ENCODE peak calls at places on chromosomes 7 and 10, in six cellular contexts. Q, J, G, O, E and B are unnamed samples.

GRCh38 chr10:6173203-6173602 is 29.5 kb upstream of the PFKFB3 start:
- DNase-seq in Q (peak), J (peak), G (peak), O (no peak), E (no peak), B (no peak)

GRCh38 chr10:71770255-71770654 is 3.1 kb downstream of the VSIR start:
- DNase-seq in Q (no peak), J (no peak), G (no peak), O (no peak), E (peak), B (peak)

GRCh38 chr10:94076325-94076841 is 82.7 kb downstream of the PLCE1 start:
- DNase-seq in Q (no peak), J (no peak), G (no peak), O (no peak), E (no peak), B (no peak)

GRCh38 chr10:104329754-104330153 is 8.5 kb downstream of the ITPRIP start:
- DNase-seq in Q (no peak), J (no peak), G (no peak), O (no peak), E (no peak), B (peak)

GRCh38 chr7:155568335-155568660 is 21.9 kb upstream of the CNPY1 start:
- DNase-seq in Q (no peak), J (no peak), G (no peak), O (no peak), E (no peak), B (no peak)

GRCh38 chr10:67837519-67838314 is at the start of gene DNAJC12:
- DNase-seq in Q (peak), J (peak), G (no peak), O (peak), E (peak), B (no peak)

GRCh38 chr10:28879875-28880381 is 202.6 kb downstream of the BAMBI start:
- DNase-seq in Q (no peak), J (no peak), G (no peak), O (no peak), E (no peak), B (no peak)

GRCh38 chr7:24821045-24821853 is 64.0 kb upstream of the GSDME start:
- DNase-seq in Q (peak), J (peak), G (peak), O (peak), E (peak), B (peak)

GRCh38 chr7:3239291-3239691 is 61.8 kb upstream of the SDK1 start:
- DNase-seq in Q (no peak), J (no peak), G (no peak), O (no peak), E (no peak), B (no peak)

GRCh38 chr7:91847881-91848599 is 32.5 kb downstream of the MTERF1 start:
- DNase-seq in Q (no peak), J (peak), G (no peak), O (no peak), E (peak), B (peak)

GRCh38 chr7:129550673-129551360 is 48.5 kb downstream of the SMKR1 start:
- DNase-seq in Q (no peak), J (no peak), G (no peak), O (no peak), E (no peak), B (no peak)

GRCh38 chr7:37416739-37417474 is 31.8 kb downstream of the ELMO1 start:
- DNase-seq in Q (no peak), J (peak), G (no peak), O (no peak), E (peak), B (no peak)

GRCh38 chr10:11810313-11810766 is 12.8 kb upstream of the PROSER2 start:
- DNase-seq in Q (no peak), J (no peak), G (no peak), O (no peak), E (no peak), B (no peak)

GRCh38 chr10:114279886-114280644 is 41.0 kb downstream of the VWA2 start:
- DNase-seq in Q (no peak), J (no peak), G (no peak), O (peak), E (no peak), B (no peak)

GRCh38 chr7:128201690-128202085 is 39.4 kb upstream of the LEP start:
- DNase-seq in Q (no peak), J (no peak), G (no peak), O (no peak), E (no peak), B (no peak)

GRCh38 chr10:60257767-60258428 is 131.8 kb downstream of the ANK3 start:
- DNase-seq in Q (no peak), J (no peak), G (no peak), O (no peak), E (no peak), B (no peak)

GRCh38 chr7:6164491-6164890 is 107.9 kb downstream of the CYTH3 start:
- DNase-seq in Q (no peak), J (no peak), G (no peak), O (no peak), E (no peak), B (peak)

GRCh38 chr7:93707249-93707648 is 132.7 kb upstream of the CALCR start:
- DNase-seq in Q (no peak), J (no peak), G (no peak), O (no peak), E (no peak), B (no peak)

GRCh38 chr10:132528064-132528800 is 9.4 kb upstream of the INPP5A start:
- DNase-seq in Q (no peak), J (no peak), G (no peak), O (no peak), E (no peak), B (peak)

GRCh38 chr7:45974540-45975360 is 53.7 kb upstream of the IGFBP3 start:
- DNase-seq in Q (no peak), J (no peak), G (no peak), O (no peak), E (no peak), B (no peak)

GRCh38 chr7:38756521-38756920 is 125.3 kb upstream of the AMPH start:
- DNase-seq in Q (no peak), J (no peak), G (no peak), O (peak), E (no peak), B (no peak)

GRCh38 chr10:30736685-30737232 is 107.2 kb upstream of the LYZL2 start:
- DNase-seq in Q (peak), J (peak), G (no peak), O (peak), E (peak), B (no peak)

GRCh38 chr10:79601939-79602338 is 8.8 kb upstream of the SFTPA1 start:
- DNase-seq in Q (no peak), J (no peak), G (no peak), O (no peak), E (no peak), B (no peak)

GRCh38 chr10:131803863-131804425 is 96.9 kb upstream of the PPP2R2D start:
- DNase-seq in Q (no peak), J (no peak), G (no peak), O (no peak), E (no peak), B (no peak)